ENCODE peak calls at places on chromosomes 13 and 19, in four cellular contexts. One of them, this sample, is unnamed. For H3K27me3, the result is how much of the 10 kb centered on the place peaks cover.

GRCh38 chr13:106493569-106493968 is 41.9 kb downstream of the EFNB2 start:
- DNase-seq in CD8-positive, alpha-beta T cell: no peak
- DNase-seq in PC-9: no peak
- DNase-seq in fibroblast of lung: no peak
- DNase-seq in this sample: no peak

GRCh38 chr19:33978286-33978685 is 181.6 kb downstream of the KCTD15 start:
- DNase-seq in fibroblast of lung: no peak
- DNase-seq in CD8-positive, alpha-beta T cell: no peak
- DNase-seq in PC-9: no peak
- DNase-seq in this sample: no peak

GRCh38 chr19:34134190-34135032 is 37.9 kb upstream of the LSM14A start:
- DNase-seq in CD8-positive, alpha-beta T cell: peak
- DNase-seq in fibroblast of lung: peak
- DNase-seq in PC-9: peak
- DNase-seq in this sample: peak

GRCh38 chr19:53160350-53160749 is 1.5 kb upstream of the ZNF347 start:
- DNase-seq in CD8-positive, alpha-beta T cell: no peak
- DNase-seq in PC-9: no peak
- DNase-seq in fibroblast of lung: no peak
- DNase-seq in this sample: no peak

GRCh38 chr13:73370066-73370465 is 311.3 kb downstream of the KLF5 start:
- DNase-seq in PC-9: no peak
- DNase-seq in CD8-positive, alpha-beta T cell: no peak
- DNase-seq in fibroblast of lung: no peak
- DNase-seq in this sample: no peak

GRCh38 chr13:73940098-73940497 is 194.1 kb downstream of the KLF12 start:
- DNase-seq in fibroblast of lung: no peak
- DNase-seq in PC-9: no peak
- DNase-seq in CD8-positive, alpha-beta T cell: no peak
- DNase-seq in this sample: no peak

GRCh38 chr13:45207319-45207718 is 6.5 kb upstream of the KCTD4 start:
- DNase-seq in fibroblast of lung: peak
- DNase-seq in PC-9: no peak
- DNase-seq in CD8-positive, alpha-beta T cell: no peak
- DNase-seq in this sample: no peak

GRCh38 chr13:51125495-51126226 is 14.6 kb upstream of the C13orf42 start:
- DNase-seq in CD8-positive, alpha-beta T cell: no peak
- DNase-seq in PC-9: peak
- DNase-seq in fibroblast of lung: peak
- DNase-seq in this sample: peak

GRCh38 chr13:65830411-65831172 is 1399.5 kb downstream of the PCDH9 start:
- DNase-seq in PC-9: no peak
- DNase-seq in CD8-positive, alpha-beta T cell: no peak
- DNase-seq in fibroblast of lung: no peak
- DNase-seq in this sample: no peak

GRCh38 chr13:40116008-40116407 is 460.5 kb downstream of the COG6 start:
- DNase-seq in PC-9: peak
- DNase-seq in fibroblast of lung: peak
- DNase-seq in CD8-positive, alpha-beta T cell: peak
- DNase-seq in this sample: peak

GRCh38 chr19:32581704-32582164 is 744 bp downstream of the PDCD5 start:
- DNase-seq in PC-9: no peak
- DNase-seq in CD8-positive, alpha-beta T cell: no peak
- DNase-seq in fibroblast of lung: peak
- DNase-seq in this sample: peak

GRCh38 chr19:9130965-9131364 is 4.2 kb upstream of the OR7G3 start:
- DNase-seq in fibroblast of lung: no peak
- DNase-seq in PC-9: no peak
- DNase-seq in CD8-positive, alpha-beta T cell: no peak
- DNase-seq in this sample: no peak

GRCh38 chr19:46533085-46534081 is 37.7 kb upstream of the PNMA8B start:
- DNase-seq in PC-9: no peak
- DNase-seq in CD8-positive, alpha-beta T cell: no peak
- DNase-seq in fibroblast of lung: no peak
- DNase-seq in this sample: no peak

GRCh38 chr19:57689750-57690149 is 8.0 kb downstream of the ZNF551 start:
- DNase-seq in fibroblast of lung: no peak
- DNase-seq in CD8-positive, alpha-beta T cell: no peak
- DNase-seq in PC-9: peak
- DNase-seq in this sample: no peak

GRCh38 chr19:6460099-6460884 is 700 bp upstream of the SLC25A23 start:
- DNase-seq in CD8-positive, alpha-beta T cell: peak
- DNase-seq in PC-9: peak
- DNase-seq in fibroblast of lung: peak
- DNase-seq in this sample: peak

GRCh38 chr19:6459356-6460098 is at the start of gene SLC25A23:
- DNase-seq in fibroblast of lung: peak
- DNase-seq in PC-9: peak
- DNase-seq in CD8-positive, alpha-beta T cell: peak
- DNase-seq in this sample: peak

GRCh38 chr19:6457958-6458694 is 1.5 kb downstream of the SLC25A23 start:
- DNase-seq in CD8-positive, alpha-beta T cell: no peak
- DNase-seq in PC-9: no peak
- DNase-seq in fibroblast of lung: no peak
- DNase-seq in this sample: no peak

GRCh38 chr19:6455924-6456323 is 3.7 kb downstream of the SLC25A23 start:
- DNase-seq in CD8-positive, alpha-beta T cell: no peak
- DNase-seq in PC-9: no peak
- DNase-seq in fibroblast of lung: no peak
- DNase-seq in this sample: no peak

GRCh38 chr19:6458695-6459355 is 767 bp downstream of the SLC25A23 start:
- DNase-seq in PC-9: no peak
- DNase-seq in CD8-positive, alpha-beta T cell: no peak
- DNase-seq in fibroblast of lung: no peak
- DNase-seq in this sample: no peak
- H3K27me3 ChIP-seq in PC-9: under half
- H3K27me3 ChIP-seq in CD8-positive, alpha-beta T cell: under half
- H3K27me3 ChIP-seq in fibroblast of lung: under half
- H3K27me3 ChIP-seq in this sample: under half

GRCh38 chr13:112182251-112182650 is 115.3 kb downstream of the SOX1 start:
- DNase-seq in PC-9: no peak
- DNase-seq in CD8-positive, alpha-beta T cell: no peak
- DNase-seq in fibroblast of lung: no peak
- DNase-seq in this sample: no peak
- H3K27me3 ChIP-seq in PC-9: half or more
- H3K27me3 ChIP-seq in CD8-positive, alpha-beta T cell: under half
- H3K27me3 ChIP-seq in fibroblast of lung: under half
- H3K27me3 ChIP-seq in this sample: under half

GRCh38 chr19:18612772-18613588 is at the start of gene TMEM59L:
- DNase-seq in CD8-positive, alpha-beta T cell: peak
- DNase-seq in fibroblast of lung: no peak
- DNase-seq in PC-9: no peak
- DNase-seq in this sample: no peak
- H3K27me3 ChIP-seq in CD8-positive, alpha-beta T cell: under half
- H3K27me3 ChIP-seq in fibroblast of lung: half or more
- H3K27me3 ChIP-seq in PC-9: half or more
- H3K27me3 ChIP-seq in this sample: under half

DNA sequence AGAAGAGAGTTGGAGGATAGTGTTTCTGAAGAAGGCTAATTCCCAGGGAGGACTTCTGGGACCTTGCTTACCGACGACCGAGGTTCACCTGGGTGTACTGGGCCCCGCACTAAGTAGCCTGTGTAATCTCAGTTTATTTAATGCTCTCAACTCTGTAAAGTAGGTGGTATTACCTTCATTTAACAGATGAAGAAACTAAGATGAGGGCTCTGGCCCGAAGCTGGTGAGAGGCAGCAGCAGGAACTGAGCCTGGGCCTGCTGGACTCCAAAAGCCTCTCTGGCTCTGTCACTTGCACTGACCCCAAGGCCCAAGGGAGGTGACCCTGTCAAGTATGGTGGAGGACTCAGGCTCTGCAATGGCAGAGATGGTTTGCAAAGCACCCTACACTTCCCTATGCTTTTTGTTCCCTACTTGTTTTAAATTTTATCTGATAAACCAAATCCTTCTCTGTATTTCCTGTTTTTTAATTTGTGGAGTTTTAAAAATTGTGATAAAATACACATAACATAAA is 50.6 kb downstream of the GGACT start:
- DNase-seq in fibroblast of lung: no peak
- DNase-seq in PC-9: no peak
- DNase-seq in CD8-positive, alpha-beta T cell: no peak
- DNase-seq in this sample: no peak
- H3K27me3 ChIP-seq in fibroblast of lung: under half
- H3K27me3 ChIP-seq in PC-9: under half
- H3K27me3 ChIP-seq in CD8-positive, alpha-beta T cell: under half
- H3K27me3 ChIP-seq in this sample: under half

GRCh38 chr19:54916822-54917221 is 10.9 kb downstream of the NCR1 start:
- DNase-seq in fibroblast of lung: no peak
- DNase-seq in CD8-positive, alpha-beta T cell: no peak
- DNase-seq in PC-9: no peak
- DNase-seq in this sample: no peak
- H3K27me3 ChIP-seq in fibroblast of lung: under half
- H3K27me3 ChIP-seq in CD8-positive, alpha-beta T cell: under half
- H3K27me3 ChIP-seq in PC-9: under half
- H3K27me3 ChIP-seq in this sample: under half

DNA sequence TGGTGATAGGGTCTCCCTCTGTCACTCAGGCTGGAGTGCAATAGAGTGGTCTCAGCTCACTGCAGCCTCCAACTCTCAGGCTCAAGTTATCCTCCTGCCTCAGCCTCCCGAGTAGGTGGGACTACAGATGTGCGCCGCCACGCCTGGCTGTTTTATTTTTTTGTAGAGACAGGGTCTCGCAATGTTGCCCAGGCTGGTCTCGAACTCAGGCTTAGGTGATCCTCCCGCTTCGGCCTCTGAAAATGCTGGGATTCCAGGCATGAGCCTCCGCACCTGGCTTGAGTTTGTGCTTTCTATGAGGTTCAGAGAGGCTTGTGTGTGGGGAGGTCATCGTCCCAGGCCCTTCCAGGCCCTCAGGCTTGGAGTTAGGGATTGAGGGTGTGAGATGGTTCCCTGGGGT is 39.2 kb upstream of the TNFAIP8L1 start:
- DNase-seq in fibroblast of lung: no peak
- DNase-seq in PC-9: no peak
- DNase-seq in CD8-positive, alpha-beta T cell: no peak
- DNase-seq in this sample: no peak
- H3K27me3 ChIP-seq in fibroblast of lung: under half
- H3K27me3 ChIP-seq in PC-9: under half
- H3K27me3 ChIP-seq in CD8-positive, alpha-beta T cell: under half
- H3K27me3 ChIP-seq in this sample: under half